ENCODE peak calls at places on chromosomes 16 and 17, in five cellular contexts. C is right lobe of liver; E is fibroblast of lung; B is CD4-positive, CD25-positive, alpha-beta regulatory T cell; S is left lung. D is an unnamed sample. For H3K4me1, the result is how much of the 10 kb centered on the place peaks cover.

GRCh38 chr16:73196670-73197069 is 148.7 kb upstream of the ZFHX3 start:
- DNase-seq in E (peak), B (peak), C (peak), S (peak), D (peak)

GRCh38 chr17:42554250-42555121 is 1.8 kb downstream of the HSD17B1 start:
- DNase-seq in C (peak), B (peak), S (peak), E (peak), D (peak)

GRCh38 chr17:5557485-5557884 is 26.8 kb downstream of the NLRP1 start:
- DNase-seq in B (no peak), S (no peak), E (peak), C (no peak), D (no peak)

GRCh38 chr16:11636172-11636721 is 32.0 kb upstream of the SNN start:
- DNase-seq in E (no peak), B (peak), S (no peak), C (no peak), D (no peak)

GRCh38 chr16:65071371-65072311 is 50.2 kb downstream of the CDH11 start:
- DNase-seq in B (no peak), S (no peak), C (no peak), E (peak), D (peak)

GRCh38 chr16:75289189-75289588 is 37.8 kb upstream of the BCAR1 start:
- DNase-seq in B (no peak), E (no peak), C (no peak), S (no peak), D (no peak)

GRCh38 chr16:63776034-63776433 is 1345.8 kb downstream of the CDH11 start:
- DNase-seq in E (no peak), B (no peak), C (no peak), S (no peak), D (no peak)

GRCh38 chr17:20896153-20896649 is 146.6 kb downstream of the USP22 start:
- DNase-seq in S (no peak), E (no peak), B (peak), C (no peak), D (no peak)

GRCh38 chr16:28589930-28590329 is 6.9 kb downstream of the SULT1A2 start:
- DNase-seq in B (no peak), S (no peak), C (no peak), E (no peak), D (no peak)

GRCh38 chr17:60989439-60989838 is 311.8 kb downstream of the BCAS3 start:
- DNase-seq in E (no peak), B (no peak), C (no peak), S (no peak), D (no peak)

GRCh38 chr17:10102817-10103216 is 95.6 kb downstream of the GAS7 start:
- DNase-seq in C (no peak), B (no peak), S (no peak), E (no peak), D (no peak)

GRCh38 chr17:12627177-12627629 is 38.5 kb upstream of the MYOCD start:
- DNase-seq in S (no peak), E (peak), C (no peak), B (no peak), D (no peak)

GRCh38 chr17:71023631-71024030 is 854.3 kb downstream of the KCNJ2 start:
- DNase-seq in C (no peak), S (no peak), B (no peak), E (peak), D (no peak)

GRCh38 chr17:73089918-73090317 is 2.6 kb downstream of the SLC39A11 start:
- DNase-seq in C (no peak), S (no peak), E (no peak), B (no peak), D (no peak)

GRCh38 chr17:65261682-65262636 is 124.8 kb downstream of the RGS9 start:
- DNase-seq in B (peak), E (peak), S (no peak), C (no peak), D (no peak)

GRCh38 chr17:57603978-57604377 is 141.1 kb downstream of the CCDC182 start:
- DNase-seq in C (no peak), E (no peak), B (peak), S (no peak), D (no peak)

GRCh38 chr17:2202996-2203575 is 100.5 kb downstream of the SMG6 start:
- DNase-seq in E (no peak), S (no peak), C (no peak), B (peak), D (no peak)

GRCh38 chr17:81481815-81482505 is 30.6 kb downstream of the ACTG1 start:
- DNase-seq in S (no peak), C (no peak), B (no peak), E (no peak), D (no peak)
- H3K4me3 ChIP-seq in S (peak), C (peak), B (no peak), E (peak), D (peak)

GRCh38 chr17:81342700-81343070 is 47.6 kb upstream of the SLC38A10 start:
- DNase-seq in E (peak), C (no peak), S (peak), B (no peak), D (peak)
- H3K4me1 ChIP-seq in E (under half), C (under half), S (half or more), B (under half), D (under half)

DNA sequence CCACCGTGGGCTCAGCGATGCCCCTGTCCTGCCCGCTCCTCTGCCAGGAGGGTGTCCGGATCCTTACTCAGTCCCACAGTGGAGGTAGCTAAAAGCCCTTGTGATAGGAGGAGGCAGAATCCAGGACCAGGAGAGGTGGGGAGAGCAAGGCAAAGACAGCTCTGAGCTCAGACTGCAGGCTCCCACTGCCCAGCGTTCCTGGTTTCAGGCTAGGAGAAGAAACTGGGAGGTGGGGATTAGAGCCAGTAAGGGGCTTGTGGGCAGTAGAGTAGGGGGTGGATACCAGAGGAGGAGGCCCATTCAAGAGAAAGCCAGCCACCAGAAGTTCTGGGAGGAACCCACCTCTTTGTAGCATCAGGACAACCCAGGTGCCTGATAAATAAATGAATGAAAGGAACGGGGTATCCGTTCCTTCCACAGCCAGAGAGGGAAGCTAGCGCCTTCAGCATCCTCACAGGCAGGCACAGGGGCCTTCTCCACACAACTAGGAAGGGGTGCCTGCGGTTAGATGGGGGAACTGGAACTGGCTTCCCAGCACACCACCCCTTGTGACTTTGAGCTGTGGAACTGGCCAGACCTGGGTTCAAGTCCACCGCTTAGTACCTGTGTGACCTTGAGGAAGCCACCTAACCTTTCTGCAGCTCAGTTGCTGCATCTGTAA is 2.3 kb downstream of the IL21R start:
- DNase-seq in S (no peak), B (peak), E (no peak), C (no peak), D (no peak)
- H3K4me3 ChIP-seq in S (peak), B (peak), E (no peak), C (no peak), D (no peak)

GRCh38 chr16:647173-647902 is 1.8 kb upstream of the WDR90 start:
- DNase-seq in C (peak), E (no peak), B (no peak), S (no peak), D (no peak)
- H3K4me1 ChIP-seq in C (under half), E (under half), B (under half), S (half or more), D (half or more)

GRCh38 chr17:4498461-4499397 is at the start of gene SPNS2:
- DNase-seq in S (peak), E (peak), C (peak), B (peak), D (peak)
- H3K4me3 ChIP-seq in S (peak), E (no peak), C (peak), B (no peak), D (peak)

DNA sequence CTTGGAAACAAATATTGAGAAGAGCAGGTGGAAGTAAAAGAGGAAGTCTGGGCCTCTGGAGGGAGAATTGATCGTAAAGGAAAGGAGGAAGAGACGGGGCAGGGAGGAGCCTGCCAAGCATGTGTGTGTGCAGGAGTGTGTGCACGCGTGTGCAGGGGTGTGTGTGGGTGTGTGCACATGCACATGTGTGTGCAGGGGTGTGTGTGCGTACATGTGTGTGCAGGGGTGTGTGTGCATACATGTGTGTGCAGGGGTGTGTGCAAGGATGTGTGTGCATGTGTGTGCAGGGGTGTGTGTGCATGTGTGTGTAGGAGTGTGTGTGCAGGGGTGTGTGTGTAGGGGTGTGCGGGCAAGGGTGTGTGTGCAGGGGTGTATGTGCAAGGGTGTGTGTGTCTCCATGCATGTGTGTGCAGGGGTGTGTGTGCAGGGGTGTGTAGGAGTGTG is 10.0 kb downstream of the CEP295NL start:
- DNase-seq in C (no peak), S (no peak), E (no peak), B (no peak), D (no peak)
- H3K4me1 ChIP-seq in C (under half), S (half or more), E (under half), B (under half), D (under half)

D was measured in gastrocnemius medialis.